ENCODE peak calls at places on chromosomes 12 and 14, in six cellular contexts. B is transverse colon; K is GM12878; Z is CD8-positive, alpha-beta memory T cell; V is A549; Q is naive thymus-derived CD4-positive, alpha-beta T cell. O is an unnamed sample.
A peak's percentile ranks its signal among the peaks of the same experiment; 100 is the strongest.

GRCh38 chr14:86858043-86858442 is 1134.9 kb downstream of the GALC start:
- DNase-seq in B (no peak), K (no peak), Z (no peak), V (no peak), Q (no peak), O (no peak)

GRCh38 chr12:101695698-101696097 is 1.7 kb upstream of the CHPT1 start:
- DNase-seq in B (no peak), K (no peak), Z (no peak), V (no peak), Q (no peak), O (no peak)

GRCh38 chr12:54605138-54605970 is 16.9 kb upstream of the PPP1R1A start:
- DNase-seq in B (no peak), K (no peak), Z (no peak), V (no peak), Q (no peak), O (no peak)

GRCh38 chr12:125983094-125983783 is 918.0 kb downstream of the AACS start:
- DNase-seq in B (peak; percentile 9), K (no peak), Z (no peak), V (peak; percentile 39), Q (no peak), O (peak; percentile 40)

GRCh38 chr12:111268738-111269572 is 99.9 kb downstream of the PHETA1 start:
- DNase-seq in B (no peak), K (no peak), Z (no peak), V (no peak), Q (no peak), O (no peak)

GRCh38 chr12:23564454-23564853 is 385.0 kb downstream of the SOX5 start:
- DNase-seq in B (no peak), K (no peak), Z (no peak), V (no peak), Q (no peak), O (no peak)

GRCh38 chr12:48618541-48618940 is 48.7 kb upstream of the LALBA start:
- DNase-seq in B (peak; percentile 74), K (peak; percentile 41), Z (peak; percentile 59), V (peak; percentile 82), Q (peak; percentile 77), O (peak; percentile 71)

GRCh38 chr12:546265-546919 is 86.7 kb downstream of the B4GALNT3 start:
- DNase-seq in B (no peak), K (no peak), Z (no peak), V (peak; percentile 40), Q (no peak), O (no peak)

GRCh38 chr12:113727651-113728061 is 238.5 kb downstream of the RBM19 start:
- DNase-seq in B (no peak), K (no peak), Z (no peak), V (peak; percentile 71), Q (no peak), O (no peak)

GRCh38 chr12:110670161-110670701 is 18.7 kb downstream of the HVCN1 start:
- DNase-seq in B (no peak), K (peak; percentile 95), Z (no peak), V (no peak), Q (no peak), O (no peak)

GRCh38 chr14:65159281-65160062 is 57.2 kb upstream of the MAX start:
- DNase-seq in B (no peak), K (peak; percentile 68), Z (no peak), V (no peak), Q (no peak), O (no peak)

GRCh38 chr14:60204104-60204842 is 39.1 kb upstream of the DHRS7 start:
- DNase-seq in B (peak; percentile 36), K (peak; percentile 90), Z (no peak), V (no peak), Q (no peak), O (no peak)

GRCh38 chr12:89948266-89949175 is 239.9 kb upstream of the ATP2B1 start:
- DNase-seq in B (no peak), K (no peak), Z (no peak), V (no peak), Q (no peak), O (no peak)

GRCh38 chr14:99820702-99821331 is 27.6 kb downstream of the EML1 start:
- DNase-seq in B (no peak), K (no peak), Z (no peak), V (no peak), Q (no peak), O (no peak)

GRCh38 chr14:49621114-49621881 is 699 bp downstream of the MGAT2 start:
- DNase-seq in B (peak; percentile 75), K (no peak), Z (no peak), V (peak; percentile 80), Q (no peak), O (peak; percentile 80)

GRCh38 chr14:96916751-96917150 is 119.6 kb downstream of the VRK1 start:
- DNase-seq in B (no peak), K (no peak), Z (no peak), V (no peak), Q (no peak), O (no peak)

GRCh38 chr14:94062344-94062904 is 18.6 kb downstream of the DDX24 start:
- DNase-seq in B (no peak), K (no peak), Z (no peak), V (no peak), Q (no peak), O (no peak)

DNA sequence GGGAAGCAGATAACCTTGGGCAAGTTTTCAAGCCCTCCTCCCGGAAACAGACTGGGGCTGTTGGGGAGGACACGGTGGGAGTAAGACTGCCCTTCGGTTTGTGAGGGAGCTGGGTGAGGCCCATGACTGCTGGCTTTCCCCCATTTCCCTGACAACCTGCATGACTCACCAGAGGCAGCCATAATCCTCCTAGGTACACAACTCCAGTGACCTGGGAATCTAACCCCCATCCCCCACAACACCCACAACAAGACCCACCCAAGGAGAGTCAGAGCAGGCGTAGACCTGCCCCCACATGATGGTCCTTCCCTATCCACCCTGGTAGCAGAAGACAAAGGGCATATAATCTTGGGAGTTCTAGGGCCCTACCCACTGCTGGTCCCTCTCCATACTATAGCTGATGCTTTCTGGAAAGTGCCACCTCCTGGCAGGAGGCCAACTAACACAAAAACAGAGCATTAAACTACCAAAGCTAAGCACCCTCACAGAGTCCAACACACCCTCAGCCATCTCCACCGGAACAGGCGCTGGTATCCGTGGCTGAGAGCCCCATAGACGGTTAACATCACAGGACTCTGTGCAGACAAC is 14.8 kb downstream of the DDX24 start:
- DNase-seq in B (peak; percentile 73), K (no peak), Z (no peak), V (peak; percentile 12), Q (no peak), O (no peak)
- H3K4me1 ChIP-seq in B (peaks cover 20% of the 10 kb centered on the region), K (no peaks in the 10 kb centered on the region), Z (peaks cover 38% of the 10 kb centered on the region), V (peaks cover 18% of the 10 kb centered on the region), Q (peaks cover 14% of the 10 kb centered on the region), O (peaks cover 8% of the 10 kb centered on the region)

GRCh38 chr14:74737753-74738325 is 24.9 kb downstream of the FCF1 start:
- DNase-seq in B (no peak), K (no peak), Z (no peak), V (peak; percentile 32), Q (no peak), O (no peak)
- H3K4me1 ChIP-seq in B (no peaks in the 10 kb centered on the region), K (no peaks in the 10 kb centered on the region), Z (no peaks in the 10 kb centered on the region), V (peaks cover 8% of the 10 kb centered on the region), Q (no peaks in the 10 kb centered on the region), O (peaks cover 4% of the 10 kb centered on the region)

GRCh38 chr14:69666112-69666511 is 54.7 kb downstream of the SUSD6 start:
- DNase-seq in B (no peak), K (no peak), Z (no peak), V (no peak), Q (no peak), O (no peak)

GRCh38 chr14:69670093-69670492 is 58.7 kb downstream of the SUSD6 start:
- DNase-seq in B (no peak), K (no peak), Z (no peak), V (no peak), Q (no peak), O (no peak)

GRCh38 chr14:69669375-69669774 is 58.0 kb downstream of the SUSD6 start:
- DNase-seq in B (no peak), K (no peak), Z (no peak), V (no peak), Q (peak; percentile 23), O (no peak)

GRCh38 chr14:69666698-69667211 is 55.4 kb downstream of the SUSD6 start:
- DNase-seq in B (no peak), K (no peak), Z (no peak), V (peak; percentile 40), Q (no peak), O (no peak)

DNA sequence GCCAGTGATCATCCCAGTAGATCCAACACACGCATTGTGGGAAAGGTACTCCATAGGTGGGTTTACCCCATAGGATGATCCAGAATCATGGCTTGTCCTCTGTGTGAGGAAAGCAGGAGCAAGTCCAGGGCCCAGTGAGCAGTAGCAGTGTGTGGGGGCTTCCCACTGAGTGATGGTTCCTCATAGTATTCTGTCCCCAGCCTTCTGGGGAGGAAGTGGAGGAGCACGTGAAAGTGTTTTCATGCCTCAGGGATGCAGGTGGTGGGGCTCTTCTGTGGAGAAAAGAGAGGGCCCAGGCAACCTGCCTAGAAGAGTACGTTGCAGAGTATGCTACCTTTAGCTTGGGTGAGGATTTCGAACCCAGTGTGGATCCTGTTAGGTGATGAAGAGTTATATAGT is 56.5 kb downstream of the SUSD6 start:
- DNase-seq in B (no peak), K (no peak), Z (no peak), V (no peak), Q (no peak), O (no peak)
- H3K4me1 ChIP-seq in B (peaks cover 53% of the 10 kb centered on the region), K (peaks cover 74% of the 10 kb centered on the region), Z (peaks cover 43% of the 10 kb centered on the region), V (peaks cover 37% of the 10 kb centered on the region), Q (peaks cover 30% of the 10 kb centered on the region), O (peaks cover 11% of the 10 kb centered on the region)

GRCh38 chr12:52582489-52582888 is 8.8 kb upstream of the KRT74 start:
- DNase-seq in B (no peak), K (no peak), Z (no peak), V (no peak), Q (no peak), O (no peak)
- H3K4me1 ChIP-seq in B (no peaks in the 10 kb centered on the region), K (no peaks in the 10 kb centered on the region), Z (peaks cover 53% of the 10 kb centered on the region), V (peaks cover 24% of the 10 kb centered on the region), Q (no peaks in the 10 kb centered on the region), O (no peaks in the 10 kb centered on the region)

GRCh38 chr12:4244868-4245267 is 28.7 kb upstream of the CCND2 start:
- DNase-seq in B (no peak), K (no peak), Z (no peak), V (no peak), Q (no peak), O (no peak)
- H3K4me1 ChIP-seq in B (no peaks in the 10 kb centered on the region), K (peaks cover 17% of the 10 kb centered on the region), Z (no peaks in the 10 kb centered on the region), V (no peaks in the 10 kb centered on the region), Q (no peaks in the 10 kb centered on the region), O (no peaks in the 10 kb centered on the region)

GRCh38 chr12:47189753-47190152 is 110.0 kb upstream of the AMIGO2 start:
- DNase-seq in B (no peak), K (no peak), Z (no peak), V (peak; percentile 27), Q (no peak), O (no peak)

GRCh38 chr12:47190271-47190750 is 110.6 kb upstream of the AMIGO2 start:
- DNase-seq in B (no peak), K (no peak), Z (no peak), V (peak; percentile 67), Q (no peak), O (no peak)

GRCh38 chr12:47190905-47191304 is 111.1 kb upstream of the AMIGO2 start:
- DNase-seq in B (no peak), K (no peak), Z (no peak), V (no peak), Q (no peak), O (no peak)

GRCh38 chr12:47193066-47193465 is 113.3 kb upstream of the AMIGO2 start:
- DNase-seq in B (no peak), K (no peak), Z (peak; percentile 23), V (no peak), Q (no peak), O (no peak)

GRCh38 chr12:47192046-47192445 is 112.3 kb upstream of the AMIGO2 start:
- DNase-seq in B (no peak), K (no peak), Z (no peak), V (no peak), Q (peak; percentile 47), O (no peak)
- H3K4me1 ChIP-seq in B (peaks cover 2% of the 10 kb centered on the region), K (peaks cover 19% of the 10 kb centered on the region), Z (peaks cover 84% of the 10 kb centered on the region), V (peaks cover 69% of the 10 kb centered on the region), Q (peaks cover 52% of the 10 kb centered on the region), O (no peaks in the 10 kb centered on the region)